ENCODE peak calls at places on chromosomes 4 and X, in six cellular contexts. One of them, this sample, is unnamed.

GRCh38 chr4:158938462-158939044 is 164.3 kb upstream of the RAPGEF2 start:
- DNase-seq in BJ: no peak
- DNase-seq in fibroblast of pulmonary artery: peak; percentile 16
- DNase-seq in AG10803: peak; percentile 93
- DNase-seq in thoracic aorta: no peak
- DNase-seq in pancreas: no peak
- DNase-seq in this sample: peak; percentile 68

GRCh38 chr4:80781436-80781835 is 249.1 kb upstream of the BMP3 start:
- DNase-seq in BJ: no peak
- DNase-seq in fibroblast of pulmonary artery: no peak
- DNase-seq in AG10803: no peak
- DNase-seq in thoracic aorta: no peak
- DNase-seq in pancreas: no peak
- DNase-seq in this sample: peak; percentile 64

GRCh38 chr4:3314706-3315260 is 22.0 kb downstream of the RGS12 start:
- DNase-seq in fibroblast of pulmonary artery: no peak
- DNase-seq in AG10803: no peak
- DNase-seq in pancreas: no peak
- DNase-seq in thoracic aorta: no peak
- DNase-seq in BJ: no peak
- DNase-seq in this sample: no peak

GRCh38 chr4:12084690-12085089 is 656.0 kb upstream of the HS3ST1 start:
- DNase-seq in BJ: no peak
- DNase-seq in AG10803: no peak
- DNase-seq in thoracic aorta: no peak
- DNase-seq in pancreas: no peak
- DNase-seq in fibroblast of pulmonary artery: no peak
- DNase-seq in this sample: no peak

GRCh38 chr4:53205970-53206369 is 159.9 kb downstream of the SCFD2 start:
- DNase-seq in thoracic aorta: no peak
- DNase-seq in BJ: no peak
- DNase-seq in AG10803: peak; percentile 26
- DNase-seq in fibroblast of pulmonary artery: no peak
- DNase-seq in pancreas: no peak
- DNase-seq in this sample: no peak

GRCh38 chr4:80646061-80646460 is 310.5 kb downstream of the CFAP299 start:
- DNase-seq in AG10803: peak; percentile 55
- DNase-seq in pancreas: no peak
- DNase-seq in fibroblast of pulmonary artery: no peak
- DNase-seq in BJ: peak; percentile 5
- DNase-seq in thoracic aorta: no peak
- DNase-seq in this sample: no peak

GRCh38 chr4:188819243-188819642 is 680.0 kb downstream of the TRIML1 start:
- DNase-seq in thoracic aorta: no peak
- DNase-seq in fibroblast of pulmonary artery: no peak
- DNase-seq in pancreas: no peak
- DNase-seq in BJ: no peak
- DNase-seq in AG10803: peak; percentile 6
- DNase-seq in this sample: no peak

GRCh38 chr4:14446311-14446710 is 556.0 kb upstream of the CPEB2 start:
- DNase-seq in fibroblast of pulmonary artery: no peak
- DNase-seq in pancreas: no peak
- DNase-seq in BJ: no peak
- DNase-seq in thoracic aorta: no peak
- DNase-seq in AG10803: no peak
- DNase-seq in this sample: peak; percentile 61

GRCh38 chr4:175422331-175422730 is 389.7 kb downstream of the GPM6A start:
- DNase-seq in pancreas: no peak
- DNase-seq in BJ: peak; percentile 19
- DNase-seq in thoracic aorta: no peak
- DNase-seq in AG10803: peak; percentile 70
- DNase-seq in fibroblast of pulmonary artery: no peak
- DNase-seq in this sample: peak; percentile 82

GRCh38 chr4:1399508-1400190 is 6.6 kb downstream of the NKX1-1 start:
- DNase-seq in thoracic aorta: no peak
- DNase-seq in fibroblast of pulmonary artery: no peak
- DNase-seq in pancreas: peak; percentile 5
- DNase-seq in AG10803: no peak
- DNase-seq in BJ: no peak
- DNase-seq in this sample: no peak

GRCh38 chr4:102868153-102868781 is 525 bp upstream of the CISD2 start:
- DNase-seq in BJ: no peak
- DNase-seq in thoracic aorta: no peak
- DNase-seq in AG10803: no peak
- DNase-seq in pancreas: no peak
- DNase-seq in fibroblast of pulmonary artery: no peak
- DNase-seq in this sample: no peak

GRCh38 chrX:88613338-88613737 is 133.7 kb upstream of the CPXCR1 start:
- DNase-seq in pancreas: no peak
- DNase-seq in BJ: no peak
- DNase-seq in fibroblast of pulmonary artery: peak; percentile 46
- DNase-seq in thoracic aorta: no peak
- DNase-seq in AG10803: no peak
- DNase-seq in this sample: no peak
- TF ChIP-seq CTCF in pancreas: no peak
- TF ChIP-seq CTCF in BJ: no peak
- TF ChIP-seq CTCF in fibroblast of pulmonary artery: peak; percentile 41
- TF ChIP-seq CTCF in thoracic aorta: no peak
- TF ChIP-seq CTCF in AG10803: no peak
- TF ChIP-seq CTCF in this sample: peak; percentile 25

DNA sequence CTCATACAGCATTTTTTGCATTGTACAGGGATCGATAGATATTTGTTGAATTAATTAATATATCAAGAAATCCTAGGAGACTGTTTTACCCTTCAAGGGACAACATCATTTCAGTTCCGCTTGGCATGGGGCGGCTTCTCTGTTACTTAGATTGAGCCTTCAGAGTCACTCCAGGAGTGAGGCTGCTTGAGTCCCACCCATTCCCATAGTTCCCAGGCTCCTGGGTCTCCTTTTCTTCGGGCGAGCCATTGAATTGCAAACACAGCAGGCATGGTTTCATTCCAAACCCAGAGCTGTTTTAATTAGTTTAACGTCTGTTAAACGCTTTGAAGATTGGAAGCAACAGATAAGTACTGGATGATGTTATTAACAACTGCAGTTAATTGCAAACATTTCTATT is 590 bp upstream of the EDA start:
- DNase-seq in AG10803: no peak
- DNase-seq in pancreas: no peak
- DNase-seq in fibroblast of pulmonary artery: no peak
- DNase-seq in BJ: no peak
- DNase-seq in thoracic aorta: no peak
- DNase-seq in this sample: no peak
- H3K4me3 ChIP-seq in AG10803: no peak overlapping the region
- H3K4me3 ChIP-seq in pancreas: peak overlapping the region; percentile 50
- H3K4me3 ChIP-seq in fibroblast of pulmonary artery: peak overlapping the region; percentile 24
- H3K4me3 ChIP-seq in BJ: no peak overlapping the region
- H3K4me3 ChIP-seq in thoracic aorta: peak overlapping the region; percentile 82
- H3K4me3 ChIP-seq in this sample: no peak overlapping the region

GRCh38 chrX:123450217-123450616 is 266.1 kb downstream of the GRIA3 start:
- DNase-seq in BJ: no peak
- DNase-seq in fibroblast of pulmonary artery: peak; percentile 16
- DNase-seq in pancreas: no peak
- DNase-seq in thoracic aorta: no peak
- DNase-seq in AG10803: no peak
- DNase-seq in this sample: no peak
- TF ChIP-seq CTCF in BJ: peak; percentile 38
- TF ChIP-seq CTCF in fibroblast of pulmonary artery: peak; percentile 47
- TF ChIP-seq CTCF in pancreas: peak; percentile 16
- TF ChIP-seq CTCF in thoracic aorta: no peak
- TF ChIP-seq CTCF in AG10803: peak; percentile 52
- TF ChIP-seq CTCF in this sample: peak; percentile 52

GRCh38 chrX:153874091-153874365 is 11.9 kb downstream of the L1CAM start:
- DNase-seq in fibroblast of pulmonary artery: no peak
- DNase-seq in BJ: no peak
- DNase-seq in AG10803: no peak
- DNase-seq in pancreas: no peak
- DNase-seq in thoracic aorta: no peak
- DNase-seq in this sample: no peak
- H3K4me3 ChIP-seq in fibroblast of pulmonary artery: no peak overlapping the region
- H3K4me3 ChIP-seq in BJ: no peak overlapping the region
- H3K4me3 ChIP-seq in AG10803: no peak overlapping the region
- H3K4me3 ChIP-seq in pancreas: no peak overlapping the region
- H3K4me3 ChIP-seq in thoracic aorta: no peak overlapping the region
- H3K4me3 ChIP-seq in this sample: no peak overlapping the region

GRCh38 chrX:152912641-152913040 is 14.8 kb downstream of the ZNF185 start:
- DNase-seq in thoracic aorta: no peak
- DNase-seq in pancreas: no peak
- DNase-seq in AG10803: no peak
- DNase-seq in BJ: no peak
- DNase-seq in fibroblast of pulmonary artery: no peak
- DNase-seq in this sample: no peak

GRCh38 chrX:152913354-152913753 is 15.5 kb downstream of the ZNF185 start:
- DNase-seq in pancreas: no peak
- DNase-seq in AG10803: no peak
- DNase-seq in thoracic aorta: no peak
- DNase-seq in BJ: no peak
- DNase-seq in fibroblast of pulmonary artery: no peak
- DNase-seq in this sample: no peak

GRCh38 chrX:152917969-152918579 is 20.2 kb downstream of the ZNF185 start:
- DNase-seq in thoracic aorta: no peak
- DNase-seq in AG10803: no peak
- DNase-seq in BJ: no peak
- DNase-seq in fibroblast of pulmonary artery: no peak
- DNase-seq in pancreas: no peak
- DNase-seq in this sample: no peak

GRCh38 chrX:152913915-152914314 is 16.0 kb downstream of the ZNF185 start:
- DNase-seq in thoracic aorta: no peak
- DNase-seq in pancreas: no peak
- DNase-seq in AG10803: no peak
- DNase-seq in fibroblast of pulmonary artery: no peak
- DNase-seq in BJ: no peak
- DNase-seq in this sample: no peak

GRCh38 chrX:152915541-152916241 is 17.8 kb downstream of the ZNF185 start:
- DNase-seq in BJ: no peak
- DNase-seq in thoracic aorta: no peak
- DNase-seq in AG10803: no peak
- DNase-seq in pancreas: no peak
- DNase-seq in fibroblast of pulmonary artery: peak; percentile 33
- DNase-seq in this sample: peak; percentile 76
- TF ChIP-seq CTCF in BJ: peak; percentile 57
- TF ChIP-seq CTCF in thoracic aorta: peak; percentile 39
- TF ChIP-seq CTCF in AG10803: peak; percentile 62
- TF ChIP-seq CTCF in pancreas: peak; percentile 35
- TF ChIP-seq CTCF in fibroblast of pulmonary artery: peak; percentile 65
- TF ChIP-seq CTCF in this sample: peak; percentile 72

GRCh38 chrX:119617511-119618164 is 11.4 kb upstream of the NKRF start:
- DNase-seq in pancreas: no peak
- DNase-seq in thoracic aorta: no peak
- DNase-seq in AG10803: no peak
- DNase-seq in fibroblast of pulmonary artery: no peak
- DNase-seq in BJ: no peak
- DNase-seq in this sample: no peak
- H3K4me3 ChIP-seq in pancreas: no peak overlapping the region
- H3K4me3 ChIP-seq in thoracic aorta: no peak overlapping the region
- H3K4me3 ChIP-seq in AG10803: no peak overlapping the region
- H3K4me3 ChIP-seq in fibroblast of pulmonary artery: no peak overlapping the region
- H3K4me3 ChIP-seq in BJ: no peak overlapping the region
- H3K4me3 ChIP-seq in this sample: no peak overlapping the region

GRCh38 chr4:18670034-18670433 is 648.5 kb upstream of the LCORL start:
- DNase-seq in fibroblast of pulmonary artery: no peak
- DNase-seq in BJ: no peak
- DNase-seq in pancreas: no peak
- DNase-seq in thoracic aorta: no peak
- DNase-seq in AG10803: no peak
- DNase-seq in this sample: no peak

GRCh38 chr4:18666322-18666721 is 644.8 kb upstream of the LCORL start:
- DNase-seq in BJ: no peak
- DNase-seq in fibroblast of pulmonary artery: no peak
- DNase-seq in pancreas: no peak
- DNase-seq in AG10803: no peak
- DNase-seq in thoracic aorta: no peak
- DNase-seq in this sample: no peak

GRCh38 chr4:18664051-18664450 is 642.5 kb upstream of the LCORL start:
- DNase-seq in thoracic aorta: no peak
- DNase-seq in fibroblast of pulmonary artery: no peak
- DNase-seq in BJ: no peak
- DNase-seq in AG10803: no peak
- DNase-seq in pancreas: no peak
- DNase-seq in this sample: no peak

GRCh38 chr4:18669390-18669789 is 647.8 kb upstream of the LCORL start:
- DNase-seq in thoracic aorta: no peak
- DNase-seq in pancreas: no peak
- DNase-seq in BJ: no peak
- DNase-seq in AG10803: no peak
- DNase-seq in fibroblast of pulmonary artery: no peak
- DNase-seq in this sample: no peak
- TF ChIP-seq CTCF in thoracic aorta: no peak
- TF ChIP-seq CTCF in pancreas: no peak
- TF ChIP-seq CTCF in BJ: no peak
- TF ChIP-seq CTCF in AG10803: no peak
- TF ChIP-seq CTCF in fibroblast of pulmonary artery: no peak
- TF ChIP-seq CTCF in this sample: no peak

GRCh38 chr4:30865676-30866075 is 145.5 kb downstream of the PCDH7 start:
- DNase-seq in thoracic aorta: no peak
- DNase-seq in fibroblast of pulmonary artery: no peak
- DNase-seq in pancreas: no peak
- DNase-seq in BJ: no peak
- DNase-seq in AG10803: no peak
- DNase-seq in this sample: no peak
- H3K4me3 ChIP-seq in thoracic aorta: no peak overlapping the region
- H3K4me3 ChIP-seq in fibroblast of pulmonary artery: no peak overlapping the region
- H3K4me3 ChIP-seq in pancreas: no peak overlapping the region
- H3K4me3 ChIP-seq in BJ: no peak overlapping the region
- H3K4me3 ChIP-seq in AG10803: no peak overlapping the region
- H3K4me3 ChIP-seq in this sample: no peak overlapping the region

GRCh38 chrX:54422168-54422567 is 18.0 kb upstream of the TSR2 start:
- DNase-seq in AG10803: no peak
- DNase-seq in pancreas: no peak
- DNase-seq in fibroblast of pulmonary artery: no peak
- DNase-seq in BJ: no peak
- DNase-seq in thoracic aorta: no peak
- DNase-seq in this sample: no peak

GRCh38 chrX:54419559-54420302 is 20.5 kb upstream of the TSR2 start:
- DNase-seq in fibroblast of pulmonary artery: no peak
- DNase-seq in thoracic aorta: no peak
- DNase-seq in AG10803: no peak
- DNase-seq in BJ: no peak
- DNase-seq in pancreas: no peak
- DNase-seq in this sample: no peak

GRCh38 chrX:54427837-54428424 is 12.3 kb upstream of the TSR2 start:
- DNase-seq in thoracic aorta: no peak
- DNase-seq in AG10803: no peak
- DNase-seq in pancreas: no peak
- DNase-seq in fibroblast of pulmonary artery: no peak
- DNase-seq in BJ: no peak
- DNase-seq in this sample: no peak

GRCh38 chrX:54423161-54423888 is 16.9 kb upstream of the TSR2 start:
- DNase-seq in AG10803: no peak
- DNase-seq in BJ: no peak
- DNase-seq in pancreas: no peak
- DNase-seq in thoracic aorta: no peak
- DNase-seq in fibroblast of pulmonary artery: peak; percentile 10
- DNase-seq in this sample: no peak
- TF ChIP-seq CTCF in AG10803: no peak
- TF ChIP-seq CTCF in BJ: peak; percentile 20
- TF ChIP-seq CTCF in pancreas: no peak
- TF ChIP-seq CTCF in thoracic aorta: no peak
- TF ChIP-seq CTCF in fibroblast of pulmonary artery: no peak
- TF ChIP-seq CTCF in this sample: peak; percentile 9

DNA sequence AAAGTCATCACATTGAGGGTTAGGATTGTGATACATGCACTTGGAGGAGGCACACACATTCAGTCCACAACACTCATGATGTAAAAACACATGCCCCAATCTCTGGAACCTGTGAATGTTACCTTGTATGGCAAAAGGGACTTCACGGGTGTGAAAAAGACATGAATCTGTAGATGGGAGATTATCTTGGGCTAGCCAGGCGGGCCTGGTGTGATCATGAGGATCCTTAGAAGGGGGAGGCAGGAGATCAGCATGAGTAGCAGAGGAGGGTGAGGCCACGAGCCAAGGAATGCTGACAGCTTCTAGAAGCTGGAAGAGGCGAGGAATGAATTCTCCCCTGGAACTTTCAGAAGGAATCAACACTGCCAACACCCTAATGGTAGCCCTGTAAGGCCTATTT is 77.5 kb upstream of the ENPP6 start:
- DNase-seq in thoracic aorta: no peak
- DNase-seq in BJ: no peak
- DNase-seq in pancreas: no peak
- DNase-seq in fibroblast of pulmonary artery: no peak
- DNase-seq in AG10803: no peak
- DNase-seq in this sample: no peak
- H3K4me3 ChIP-seq in thoracic aorta: no peak overlapping the region
- H3K4me3 ChIP-seq in BJ: no peak overlapping the region
- H3K4me3 ChIP-seq in pancreas: no peak overlapping the region
- H3K4me3 ChIP-seq in fibroblast of pulmonary artery: no peak overlapping the region
- H3K4me3 ChIP-seq in AG10803: no peak overlapping the region
- H3K4me3 ChIP-seq in this sample: no peak overlapping the region

This sample was measured in astrocyte of the spinal cord.